ENCODE peak calls at places on chromosome 12, in nine cellular contexts. Z is hepatocyte; W is CD8-positive, alpha-beta T cell; P is A549; C is mucosa of descending colon; V is gastrocnemius medialis; X is psoas muscle; T is right atrium auricular region; G is cardiac muscle cell. N is an unnamed sample.
A peak's percentile ranks its signal among the peaks of the same experiment; 100 is the strongest.

GRCh38 chr12:39533951-39534350 is 85.7 kb downstream of the ABCD2 start:
- DNase-seq in Z (no peak), W (no peak), P (no peak), C (no peak), V (no peak), X (no peak), T (no peak), G (no peak), N (no peak)

GRCh38 chr12:45170456-45171042 is 45.3 kb upstream of the ANO6 start:
- DNase-seq in Z (peak; percentile 86), W (peak; percentile 80), P (peak; percentile 85), C (peak; percentile 94), V (peak; percentile 56), X (peak; percentile 86), T (peak; percentile 80), G (peak; percentile 85), N (peak; percentile 45)

GRCh38 chr12:124036117-124037109 is 63.4 kb downstream of the ZNF664 start:
- DNase-seq in Z (peak; percentile 70), W (peak; percentile 52), P (peak; percentile 33), C (peak; percentile 60), V (no peak), X (no peak), T (peak; percentile 13), G (peak; percentile 58), N (peak; percentile 31)

GRCh38 chr12:120119395-120119973 is 2.9 kb upstream of the RAB35 start:
- DNase-seq in Z (no peak), W (no peak), P (peak; percentile 56), C (no peak), V (no peak), X (no peak), T (no peak), G (no peak), N (no peak)

GRCh38 chr12:6171409-6172015 is 28.7 kb upstream of the CD9 start:
- DNase-seq in Z (no peak), W (no peak), P (no peak), C (no peak), V (no peak), X (peak; percentile 71), T (peak; percentile 73), G (no peak), N (no peak)

GRCh38 chr12:56836800-56837663 is 73.9 kb downstream of the HSD17B6 start:
- DNase-seq in Z (no peak), W (peak; percentile 12), P (peak; percentile 33), C (no peak), V (no peak), X (no peak), T (no peak), G (no peak), N (peak; percentile 48)

GRCh38 chr12:75086086-75087038 is 123.3 kb downstream of the KCNC2 start:
- DNase-seq in Z (peak; percentile 8), W (no peak), P (no peak), C (no peak), V (no peak), X (no peak), T (no peak), G (peak; percentile 6), N (no peak)

GRCh38 chr12:78271546-78271945 is 440.9 kb downstream of the NAV3 start:
- DNase-seq in Z (no peak), W (no peak), P (no peak), C (no peak), V (no peak), X (no peak), T (no peak), G (no peak), N (no peak)

GRCh38 chr12:3204716-3205617 is 127.8 kb downstream of the TSPAN9 start:
- DNase-seq in Z (no peak), W (no peak), P (no peak), C (no peak), V (no peak), X (no peak), T (no peak), G (no peak), N (no peak)

GRCh38 chr12:12449533-12450025 is 92.7 kb downstream of the BORCS5 start:
- DNase-seq in Z (peak; percentile 70), W (no peak), P (peak; percentile 67), C (no peak), V (no peak), X (no peak), T (no peak), G (no peak), N (no peak)

GRCh38 chr12:97989366-97989940 is 525.9 kb upstream of the TMPO start:
- DNase-seq in Z (no peak), W (no peak), P (no peak), C (no peak), V (no peak), X (no peak), T (no peak), G (no peak), N (no peak)

GRCh38 chr12:47982770-47983169 is 19.4 kb downstream of the TMEM106C start:
- DNase-seq in Z (no peak), W (no peak), P (no peak), C (no peak), V (no peak), X (no peak), T (no peak), G (no peak), N (no peak)

GRCh38 chr12:104426926-104427546 is 29.7 kb upstream of the CHST11 start:
- DNase-seq in Z (no peak), W (no peak), P (no peak), C (no peak), V (no peak), X (no peak), T (no peak), G (no peak), N (no peak)

GRCh38 chr12:102567031-102567985 is 86.9 kb upstream of the IGF1 start:
- DNase-seq in Z (no peak), W (no peak), P (peak; percentile 83), C (no peak), V (no peak), X (no peak), T (no peak), G (no peak), N (no peak)

GRCh38 chr12:66117242-66117641 is 13.3 kb downstream of the LLPH start:
- DNase-seq in Z (no peak), W (no peak), P (no peak), C (no peak), V (no peak), X (no peak), T (no peak), G (no peak), N (no peak)

GRCh38 chr12:42201061-42201460 is 37.0 kb downstream of the YAF2 start:
- DNase-seq in Z (no peak), W (no peak), P (no peak), C (no peak), V (no peak), X (no peak), T (no peak), G (no peak), N (no peak)

GRCh38 chr12:16165506-16165905 is 112.0 kb downstream of the SLC15A5 start:
- DNase-seq in Z (peak; percentile 63), W (no peak), P (peak; percentile 58), C (peak; percentile 64), V (peak; percentile 6), X (no peak), T (peak; percentile 68), G (peak; percentile 55), N (no peak)

GRCh38 chr12:16171348-16171747 is 106.1 kb downstream of the SLC15A5 start:
- DNase-seq in Z (no peak), W (no peak), P (no peak), C (no peak), V (no peak), X (no peak), T (no peak), G (no peak), N (no peak)

GRCh38 chr12:16168078-16168477 is 109.4 kb downstream of the SLC15A5 start:
- DNase-seq in Z (no peak), W (no peak), P (no peak), C (no peak), V (no peak), X (no peak), T (no peak), G (no peak), N (no peak)

GRCh38 chr12:16163891-16164290 is 113.6 kb downstream of the SLC15A5 start:
- DNase-seq in Z (no peak), W (no peak), P (no peak), C (no peak), V (no peak), X (no peak), T (no peak), G (no peak), N (no peak)

GRCh38 chr12:16166563-16167470 is 110.7 kb downstream of the SLC15A5 start:
- DNase-seq in Z (no peak), W (no peak), P (no peak), C (peak; percentile 17), V (no peak), X (no peak), T (no peak), G (no peak), N (no peak)
- H3K4me3 ChIP-seq in Z (no peak overlapping the region), W (no peak overlapping the region), P (no peak overlapping the region), C (no peak overlapping the region), V (no peak overlapping the region), X (no peak overlapping the region), T (no peak overlapping the region), G (no peak overlapping the region), N (no peak overlapping the region)

GRCh38 chr12:32944195-32944594 is 47.6 kb upstream of the PKP2 start:
- DNase-seq in Z (no peak), W (no peak), P (peak; percentile 27), C (no peak), V (no peak), X (no peak), T (no peak), G (no peak), N (no peak)
- H3K4me1 ChIP-seq in Z (peaks cover 5% of the 10 kb centered on the region), W (no peaks in the 10 kb centered on the region), P (peaks cover 6% of the 10 kb centered on the region), C (no peaks in the 10 kb centered on the region), V (no peaks in the 10 kb centered on the region), X (no peaks in the 10 kb centered on the region), T (no peaks in the 10 kb centered on the region), G (no peaks in the 10 kb centered on the region), N (no peaks in the 10 kb centered on the region)

DNA sequence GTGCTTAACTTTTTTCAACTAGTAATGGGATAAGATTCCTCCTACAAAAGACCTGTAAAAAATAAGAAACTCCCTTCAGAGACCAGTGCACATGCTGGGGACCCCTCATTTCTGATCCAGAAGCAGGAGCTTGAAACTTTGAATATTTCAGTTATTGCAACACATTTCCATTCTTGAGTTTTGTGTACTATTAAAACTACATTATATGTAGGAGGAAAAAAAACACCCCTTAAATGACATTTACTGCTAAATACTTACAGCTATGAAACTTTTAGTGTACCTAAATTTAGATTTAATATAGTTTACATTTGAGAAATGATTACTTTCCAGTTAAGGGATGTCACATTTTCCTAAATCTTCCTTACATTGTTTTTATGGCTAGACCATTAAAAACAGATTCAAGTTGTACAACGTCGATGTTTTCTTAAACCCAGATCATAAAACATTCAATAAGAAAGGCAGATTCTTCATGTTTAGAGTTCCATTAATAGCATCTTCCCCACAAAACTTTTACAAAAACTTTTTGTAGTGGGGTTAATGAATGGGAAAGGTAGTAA is 4.1 kb downstream of the LRIG3 start:
- DNase-seq in Z (no peak), W (no peak), P (no peak), C (no peak), V (no peak), X (no peak), T (no peak), G (no peak), N (no peak)
- H3K4me3 ChIP-seq in Z (peak overlapping the region; percentile 72), W (no peak overlapping the region), P (no peak overlapping the region), C (no peak overlapping the region), V (peak overlapping the region; percentile 91), X (peak overlapping the region; percentile 95), T (no peak overlapping the region), G (peak overlapping the region; percentile 61), N (no peak overlapping the region)

DNA sequence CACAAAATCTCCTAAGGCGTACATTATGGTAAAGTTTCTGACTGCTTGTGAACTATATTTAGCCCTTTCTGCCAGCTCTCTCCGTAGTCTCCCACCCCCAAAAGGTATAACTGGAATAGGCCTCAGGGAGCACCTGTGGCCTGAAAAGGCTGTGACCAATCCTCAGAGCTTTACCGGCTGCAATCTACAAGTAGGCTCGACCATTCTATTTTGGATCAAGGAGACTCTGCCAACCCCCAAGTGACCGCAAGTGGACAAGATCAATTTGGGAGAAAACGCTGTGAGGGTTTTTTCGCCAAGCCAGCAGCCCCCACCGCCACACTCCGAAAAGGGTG is 1.2 kb downstream of the PPTC7 start:
- DNase-seq in Z (no peak), W (no peak), P (no peak), C (no peak), V (peak; percentile 23), X (no peak), T (no peak), G (peak; percentile 58), N (no peak)
- H3K4me1 ChIP-seq in Z (peaks cover 16% of the 10 kb centered on the region), W (peaks cover 72% of the 10 kb centered on the region), P (peaks cover 40% of the 10 kb centered on the region), C (peaks cover 43% of the 10 kb centered on the region), V (peaks cover 71% of the 10 kb centered on the region), X (peaks cover 69% of the 10 kb centered on the region), T (no peaks in the 10 kb centered on the region), G (peaks cover 47% of the 10 kb centered on the region), N (peaks cover 76% of the 10 kb centered on the region)

N was measured in CD8-positive, alpha-beta memory T cell.